ENCODE peak calls at places on chromosomes 1 and 21, in four cellular contexts. H is right lobe of liver, C is IMR-90, O is HCT116. Q is an unnamed sample.
A peak's percentile ranks its signal among the peaks of the same experiment; 100 is the strongest.

GRCh38 chr1:106952766-106953165 is 103.7 kb upstream of the PRMT6 start:
- DNase-seq in H (no peak), C (peak; percentile 3), O (no peak), Q (no peak)

GRCh38 chr1:85048296-85049064 is at the start of gene MCOLN3:
- DNase-seq in H (peak; percentile 31), C (no peak), O (peak; percentile 19), Q (no peak)

GRCh38 chr1:119670898-119671297 is 22.8 kb upstream of the ZNF697 start:
- DNase-seq in H (no peak), C (no peak), O (no peak), Q (no peak)

GRCh38 chr1:196078691-196079090 is 529.5 kb downstream of the KCNT2 start:
- DNase-seq in H (no peak), C (peak; percentile 18), O (no peak), Q (no peak)

GRCh38 chr1:43978264-43978550 is 803 bp upstream of the B4GALT2 start:
- DNase-seq in H (no peak), C (no peak), O (no peak), Q (no peak)

GRCh38 chr1:53688703-53689102 is 50.3 kb downstream of the GLIS1 start:
- DNase-seq in H (no peak), C (no peak), O (no peak), Q (no peak)

GRCh38 chr21:14685568-14685967 is 139.5 kb upstream of the SAMSN1 start:
- DNase-seq in H (no peak), C (no peak), O (no peak), Q (no peak)

GRCh38 chr1:225409051-225409450 is 18.8 kb downstream of the LBR start:
- DNase-seq in H (no peak), C (no peak), O (no peak), Q (no peak)

GRCh38 chr1:153790996-153791855 is 16.0 kb downstream of the SLC27A3 start:
- DNase-seq in H (peak; percentile 34), C (peak; percentile 94), O (no peak), Q (peak; percentile 70)

GRCh38 chr21:15742694-15743093 is 12.9 kb downstream of the USP25 start:
- DNase-seq in H (no peak), C (no peak), O (no peak), Q (no peak)

GRCh38 chr1:9809122-9809521 is 14.6 kb downstream of the CLSTN1 start:
- DNase-seq in H (no peak), C (no peak), O (no peak), Q (no peak)

GRCh38 chr1:237241038-237241437 is 199.1 kb downstream of the RYR2 start:
- DNase-seq in H (no peak), C (no peak), O (no peak), Q (no peak)

GRCh38 chr1:89633103-89633744 is at the start of gene LRRC8C:
- DNase-seq in H (peak; percentile 58), C (peak; percentile 48), O (peak; percentile 10), Q (peak; percentile 22)

GRCh38 chr1:184163674-184164470 is 112.3 kb downstream of the TSEN15 start:
- DNase-seq in H (no peak), C (peak; percentile 89), O (no peak), Q (peak; percentile 55)

GRCh38 chr1:2049517-2050481 is at the start of gene PRKCZ:
- DNase-seq in H (peak; percentile 96), C (no peak), O (peak; percentile 73), Q (no peak)

GRCh38 chr1:115547661-115548060 is 94.1 kb upstream of the VANGL1 start:
- DNase-seq in H (no peak), C (no peak), O (no peak), Q (no peak)

GRCh38 chr1:15953294-15953771 is 22.6 kb downstream of the ZBTB17 start:
- DNase-seq in H (no peak), C (peak; percentile 35), O (no peak), Q (no peak)

GRCh38 chr1:16145988-16146887 is 9.6 kb downstream of the EPHA2 start:
- DNase-seq in H (peak; percentile 72), C (peak; percentile 92), O (no peak), Q (peak; percentile 95)

DNA sequence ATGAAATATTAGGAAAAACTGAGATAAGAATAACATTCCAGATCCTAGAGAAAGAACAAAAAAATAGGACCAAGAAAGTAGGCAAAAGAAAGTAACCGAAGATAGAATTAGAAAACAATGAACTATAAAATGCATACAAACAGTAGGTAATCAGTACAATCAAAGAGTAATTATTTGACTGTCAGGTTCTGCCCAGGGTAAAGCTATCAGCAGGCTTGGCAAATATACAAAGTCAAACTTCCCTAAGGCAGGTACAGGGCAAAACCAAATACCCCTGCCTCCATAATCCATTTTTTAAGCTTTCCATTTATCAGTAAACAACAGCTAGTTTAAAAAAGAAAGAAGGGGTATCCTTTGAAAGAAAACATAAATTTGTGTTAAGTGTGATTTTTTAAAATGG is 44.4 kb downstream of the TESK2 start:
- DNase-seq in H (no peak), C (no peak), O (no peak), Q (no peak)
- TF ChIP-seq CTCF in H (no peak), C (no peak), O (no peak), Q (no peak)

DNA sequence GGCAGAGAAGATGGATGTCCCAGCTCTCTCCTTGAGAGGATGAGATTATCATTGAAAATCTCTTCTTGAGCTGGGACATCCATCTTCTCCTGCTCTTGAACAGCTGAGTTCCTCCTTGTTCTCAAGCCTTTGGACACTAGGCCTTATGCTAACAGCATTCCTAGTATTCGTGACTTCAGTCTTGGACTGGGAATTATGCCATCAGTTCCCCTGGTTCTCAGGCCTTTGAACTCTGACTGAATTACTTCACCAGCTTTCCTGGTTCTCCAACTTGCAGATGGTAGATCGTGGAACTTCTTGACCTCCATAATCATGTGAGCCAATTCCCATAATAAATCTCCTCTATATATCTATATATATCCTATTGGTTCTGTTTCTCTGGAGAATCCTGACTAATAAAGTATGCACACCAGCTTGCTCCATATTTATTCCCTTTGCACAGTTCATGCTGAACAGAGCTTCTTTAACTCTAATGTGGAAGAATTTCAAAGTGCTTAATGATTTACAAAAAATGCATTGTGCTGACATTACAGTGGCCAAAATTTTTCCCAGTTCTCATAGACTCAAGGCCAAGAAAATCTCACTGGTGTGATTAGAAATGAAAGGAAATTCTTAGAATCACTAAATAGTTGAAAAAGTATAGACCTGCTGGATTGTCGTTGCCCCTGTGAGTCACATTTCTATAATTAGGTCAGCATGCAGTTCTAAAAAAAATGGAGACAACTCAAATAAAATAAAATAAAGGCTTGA is 462.9 kb upstream of the ADAMTS5 start:
- DNase-seq in H (no peak), C (peak; percentile 83), O (no peak), Q (no peak)
- H3K27me3 ChIP-seq in H (no peaks in the 10 kb centered on the region), C (no peaks in the 10 kb centered on the region), O (no peaks in the 10 kb centered on the region), Q (no peaks in the 10 kb centered on the region)

GRCh38 chr1:201272838-201273237 is 10.5 kb upstream of the PKP1 start:
- DNase-seq in H (no peak), C (no peak), O (no peak), Q (no peak)

GRCh38 chr1:201277441-201277840 is 5.9 kb upstream of the PKP1 start:
- DNase-seq in H (no peak), C (no peak), O (no peak), Q (no peak)

GRCh38 chr1:201276891-201277290 is 6.4 kb upstream of the PKP1 start:
- DNase-seq in H (no peak), C (no peak), O (no peak), Q (no peak)

GRCh38 chr1:201274616-201275265 is 8.6 kb upstream of the PKP1 start:
- DNase-seq in H (no peak), C (no peak), O (no peak), Q (no peak)

DNA sequence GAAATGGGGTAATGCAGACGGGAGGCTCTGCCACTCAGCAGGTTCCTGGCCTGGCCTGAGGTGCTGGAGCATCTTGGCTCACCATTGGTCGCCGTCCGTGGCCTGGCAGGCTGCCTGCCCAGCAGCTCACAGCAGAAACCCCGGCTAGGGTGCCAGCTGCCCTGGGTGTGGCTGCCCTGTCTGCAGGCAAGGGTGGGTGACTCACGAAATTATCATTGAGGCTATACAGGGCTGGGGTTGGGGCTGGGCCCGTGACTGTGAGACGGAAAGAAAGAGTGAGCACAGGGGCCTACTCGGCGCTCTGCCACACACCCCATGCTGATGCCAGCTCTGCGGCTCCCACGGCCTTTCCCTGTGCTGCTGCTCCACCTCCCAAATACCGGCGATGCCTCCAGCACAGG is 8.0 kb upstream of the PKP1 start:
- DNase-seq in H (no peak), C (peak; percentile 43), O (peak; percentile 79), Q (peak; percentile 49)
- H3K27ac ChIP-seq in H (no peak overlapping the region), C (no peak overlapping the region), O (peak overlapping the region; percentile 33), Q (no peak overlapping the region)

GRCh38 chr1:241443561-241443960 is 76.0 kb downstream of the FH start:
- DNase-seq in H (no peak), C (no peak), O (no peak), Q (no peak)
- TF ChIP-seq CTCF in H (no peak), C (no peak), O (no peak), Q (no peak)

GRCh38 chr1:228424685-228425660 is 8.3 kb upstream of the TRIM17 start:
- DNase-seq in H (no peak), C (no peak), O (no peak), Q (no peak)
- H3K27me3 ChIP-seq in H (no peaks in the 10 kb centered on the region), C (no peaks in the 10 kb centered on the region), O (no peaks in the 10 kb centered on the region), Q (peaks cover 4% of the 10 kb centered on the region)